ENCODE peak calls at places on chromosomes 7 and 10, in nine cellular contexts. W is epithelial cell of esophagus, V is GM13976, J is heart left ventricle, F is astrocyte of the spinal cord, G is bronchial epithelial cell, K is kidney epithelial cell, S is cardiac fibroblast, O is neural progenitor cell. P is an unnamed sample.
A peak's percentile ranks its signal among the peaks of the same experiment; 100 is the strongest.

GRCh38 chr7:130272456-130273080 is 5.9 kb downstream of the CPA2 start:
- DNase-seq in W (peak; percentile 85), V (no peak), J (peak; percentile 23), F (no peak), G (peak; percentile 71), K (no peak), S (no peak), O (peak; percentile 71), P (no peak)

GRCh38 chr10:35735412-35735811 is 93.3 kb upstream of the FZD8 start:
- DNase-seq in W (peak; percentile 87), V (no peak), J (no peak), F (peak; percentile 8), G (peak; percentile 76), K (peak; percentile 28), S (peak; percentile 25), O (no peak), P (no peak)

GRCh38 chr7:105127179-105127578 is 113.2 kb downstream of the KMT2E start:
- DNase-seq in W (no peak), V (no peak), J (no peak), F (peak; percentile 26), G (no peak), K (no peak), S (no peak), O (no peak), P (no peak)

GRCh38 chr10:5666324-5667220 is at the start of gene ASB13:
- DNase-seq in W (peak; percentile 59), V (peak; percentile 77), J (peak; percentile 81), F (peak; percentile 18), G (peak; percentile 13), K (no peak), S (peak; percentile 54), O (peak; percentile 89), P (no peak)

GRCh38 chr7:3464900-3465622 is 164.0 kb downstream of the SDK1 start:
- DNase-seq in W (no peak), V (no peak), J (no peak), F (no peak), G (no peak), K (no peak), S (no peak), O (no peak), P (no peak)

GRCh38 chr10:91589656-91590035 is 43.2 kb downstream of the PPP1R3C start:
- DNase-seq in W (no peak), V (no peak), J (no peak), F (peak; percentile 17), G (no peak), K (no peak), S (no peak), O (no peak), P (no peak)

GRCh38 chr7:50662059-50662689 is 97.0 kb upstream of the DDC start:
- DNase-seq in W (no peak), V (no peak), J (no peak), F (no peak), G (no peak), K (no peak), S (no peak), O (no peak), P (peak; percentile 73)

GRCh38 chr10:69088801-69089501 is 1.0 kb downstream of the SRGN start:
- DNase-seq in W (no peak), V (peak; percentile 48), J (no peak), F (peak; percentile 53), G (no peak), K (no peak), S (peak; percentile 85), O (no peak), P (no peak)

GRCh38 chr7:154171422-154171821 is 119.2 kb downstream of the DPP6 start:
- DNase-seq in W (no peak), V (no peak), J (no peak), F (no peak), G (no peak), K (no peak), S (no peak), O (peak; percentile 15), P (no peak)

GRCh38 chr10:3987142-3987974 is 202.3 kb upstream of the KLF6 start:
- DNase-seq in W (no peak), V (no peak), J (no peak), F (peak; percentile 38), G (peak; percentile 1), K (no peak), S (peak; percentile 2), O (no peak), P (no peak)

GRCh38 chr7:28586736-28587135 is 174.4 kb downstream of the CREB5 start:
- DNase-seq in W (peak; percentile 36), V (no peak), J (no peak), F (peak; percentile 17), G (no peak), K (no peak), S (no peak), O (no peak), P (no peak)

GRCh38 chr10:11293332-11293731 is 275.7 kb downstream of the CELF2 start:
- DNase-seq in W (no peak), V (no peak), J (no peak), F (no peak), G (no peak), K (no peak), S (no peak), O (no peak), P (no peak)

DNA sequence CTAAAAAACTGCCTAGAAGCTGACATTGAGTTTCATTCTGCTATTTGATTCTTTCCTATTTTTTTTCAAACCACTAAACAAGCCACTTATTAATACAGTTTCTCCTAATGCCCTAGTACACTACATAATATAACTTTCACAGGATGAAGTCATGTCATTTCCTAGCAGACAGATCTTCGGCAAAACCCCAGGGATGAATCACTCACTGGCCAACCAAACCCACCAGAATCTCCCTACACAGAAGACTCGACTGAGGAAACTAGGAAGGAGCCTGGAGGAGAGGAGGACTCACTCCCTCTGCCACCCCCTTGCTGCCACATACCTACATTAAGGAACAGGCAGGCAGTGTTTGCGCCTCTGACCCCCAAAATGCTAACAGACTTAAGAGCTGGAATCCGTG is 33.4 kb downstream of the XPNPEP1 start:
- DNase-seq in W (peak; percentile 82), V (no peak), J (no peak), F (peak; percentile 89), G (peak; percentile 83), K (peak; percentile 73), S (peak; percentile 69), O (no peak), P (no peak)
- TF ChIP-seq CTCF in W (no peak), V (no peak), J (no peak), F (peak; percentile 11), G (no peak), K (peak; percentile 13), S (peak; percentile 30), O (no peak), P (peak; percentile 28)

GRCh38 chr10:49768329-49768728 is 6.2 kb upstream of the OGDHL start:
- DNase-seq in W (no peak), V (no peak), J (no peak), F (no peak), G (no peak), K (no peak), S (no peak), O (no peak), P (no peak)

GRCh38 chr10:49768731-49769130 is 6.6 kb upstream of the OGDHL start:
- DNase-seq in W (no peak), V (no peak), J (no peak), F (no peak), G (no peak), K (no peak), S (no peak), O (no peak), P (no peak)

GRCh38 chr10:49766484-49766883 is 4.4 kb upstream of the OGDHL start:
- DNase-seq in W (no peak), V (no peak), J (no peak), F (no peak), G (no peak), K (no peak), S (no peak), O (no peak), P (no peak)

GRCh38 chr10:49769692-49770091 is 7.6 kb upstream of the OGDHL start:
- DNase-seq in W (no peak), V (no peak), J (no peak), F (no peak), G (no peak), K (no peak), S (no peak), O (no peak), P (no peak)

DNA sequence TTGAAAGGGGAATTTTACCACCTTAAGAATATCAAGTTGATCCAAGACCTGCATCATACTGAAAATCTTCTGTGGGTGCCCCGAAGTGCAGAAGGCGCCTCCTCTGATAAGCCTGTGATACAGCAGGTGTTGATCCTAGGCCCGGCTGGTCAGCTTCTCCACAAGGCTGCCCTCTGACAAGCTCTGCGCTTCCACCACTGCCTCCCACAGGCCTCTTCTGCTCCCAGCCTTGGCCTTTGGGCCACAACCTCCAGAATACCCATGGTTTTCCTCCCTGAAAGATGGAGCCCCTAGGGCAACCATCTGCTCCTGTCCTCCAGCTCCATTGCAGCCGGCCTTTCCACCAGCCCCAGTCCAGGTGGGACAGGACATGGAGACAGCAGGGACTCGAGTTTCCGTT is 5.6 kb upstream of the OGDHL start:
- DNase-seq in W (no peak), V (no peak), J (no peak), F (no peak), G (no peak), K (no peak), S (no peak), O (no peak), P (no peak)
- TF ChIP-seq CTCF in W (no peak), V (no peak), J (no peak), F (no peak), G (no peak), K (no peak), S (no peak), O (no peak), P (no peak)

DNA sequence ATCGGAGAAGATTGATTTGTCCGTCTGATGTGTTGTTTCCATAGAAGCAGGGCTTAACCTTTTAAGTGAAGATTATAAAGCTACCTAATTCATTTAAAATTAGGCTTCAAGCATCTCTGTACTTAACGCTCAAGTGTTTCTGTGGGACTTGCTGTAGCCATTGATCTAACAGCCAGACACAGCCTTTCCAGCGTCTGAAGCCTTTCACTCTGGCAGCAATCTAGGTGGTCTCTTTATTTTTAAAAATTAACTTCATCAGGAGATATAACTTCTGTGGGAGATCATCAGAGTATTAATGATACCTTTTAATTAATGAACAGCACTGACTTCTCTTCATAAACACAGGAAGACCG is 88.1 kb downstream of the BEND7 start:
- DNase-seq in W (no peak), V (no peak), J (no peak), F (no peak), G (no peak), K (no peak), S (no peak), O (no peak), P (no peak)
- TF ChIP-seq CTCF in W (no peak), V (no peak), J (no peak), F (no peak), G (no peak), K (no peak), S (no peak), O (no peak), P (peak; percentile 40)

DNA sequence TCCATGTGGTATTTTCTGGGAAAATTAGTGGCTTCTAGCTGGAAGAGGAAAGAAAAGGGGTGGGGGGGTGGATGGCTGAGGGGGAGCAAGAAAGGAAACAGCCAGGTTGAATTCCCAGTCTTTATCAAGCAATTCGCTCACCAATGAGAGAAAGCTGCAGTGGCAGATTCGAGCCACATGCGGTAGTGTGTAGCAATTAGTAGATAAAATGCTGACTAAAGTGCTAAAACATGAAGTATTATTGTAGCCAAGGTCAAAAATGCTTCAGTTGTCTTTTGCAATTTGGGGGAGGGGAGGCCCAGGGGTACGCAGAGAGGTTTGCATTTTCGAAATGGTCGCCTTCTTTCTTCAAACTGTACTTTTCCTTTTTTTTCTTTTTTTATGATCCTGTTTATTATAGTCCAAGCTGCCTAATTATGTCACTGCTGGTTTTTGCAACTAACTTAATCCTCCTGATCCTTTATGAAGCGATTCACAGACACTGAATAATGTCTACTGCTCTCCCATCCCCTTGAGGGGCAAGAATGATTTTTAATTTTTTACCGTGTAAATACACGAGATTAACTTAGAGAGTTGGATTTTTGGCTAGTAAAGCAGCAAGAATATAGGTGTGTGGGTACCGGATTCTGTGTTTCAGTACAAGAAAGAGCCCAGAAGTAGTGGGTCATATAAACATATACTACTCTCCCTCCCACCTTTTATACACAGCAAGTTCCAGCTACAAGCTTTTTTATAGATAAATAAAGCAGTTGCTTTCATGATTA is 3.6 kb upstream of the ARID5B start:
- DNase-seq in W (peak; percentile 55), V (no peak), J (peak; percentile 27), F (peak; percentile 55), G (peak; percentile 42), K (no peak), S (peak; percentile 74), O (peak; percentile 62), P (no peak)
- TF ChIP-seq CTCF in W (peak; percentile 49), V (peak; percentile 13), J (peak; percentile 25), F (peak; percentile 40), G (peak; percentile 43), K (peak; percentile 43), S (peak; percentile 46), O (peak; percentile 33), P (no peak)